ENCODE peak calls at places on chromosomes 11 and 22, in eight cellular contexts. One of them, this sample, is unnamed. For H3K9me3, the result is how much of the 10 kb centered on the place peaks cover.

GRCh38 chr11:111982019-111982464 is 43.2 kb upstream of the DLAT start:
- DNase-seq in upper lobe of right lung: peak
- DNase-seq in mucosa of descending colon: peak
- DNase-seq in Peyer's patch: peak
- DNase-seq in AG04450: no peak
- DNase-seq in HepG2: peak
- DNase-seq in NT2/D1: peak
- DNase-seq in neural progenitor cell: peak
- DNase-seq in this sample: no peak

GRCh38 chr22:31615481-31615840 is 46.6 kb downstream of the PISD start:
- DNase-seq in upper lobe of right lung: no peak
- DNase-seq in mucosa of descending colon: no peak
- DNase-seq in Peyer's patch: no peak
- DNase-seq in AG04450: no peak
- DNase-seq in HepG2: no peak
- DNase-seq in NT2/D1: no peak
- DNase-seq in neural progenitor cell: no peak
- DNase-seq in this sample: no peak

GRCh38 chr11:1194977-1195689 is 27.7 kb upstream of the MUC5B start:
- DNase-seq in upper lobe of right lung: peak
- DNase-seq in mucosa of descending colon: peak
- DNase-seq in Peyer's patch: no peak
- DNase-seq in AG04450: no peak
- DNase-seq in HepG2: no peak
- DNase-seq in NT2/D1: no peak
- DNase-seq in neural progenitor cell: no peak
- DNase-seq in this sample: peak

GRCh38 chr22:19825904-19826618 is 28.6 kb downstream of the GNB1L start:
- DNase-seq in upper lobe of right lung: no peak
- DNase-seq in mucosa of descending colon: no peak
- DNase-seq in Peyer's patch: no peak
- DNase-seq in AG04450: no peak
- DNase-seq in HepG2: no peak
- DNase-seq in NT2/D1: no peak
- DNase-seq in neural progenitor cell: no peak
- DNase-seq in this sample: no peak

GRCh38 chr22:34761111-34761510 is 304.8 kb upstream of the ISX start:
- DNase-seq in upper lobe of right lung: no peak
- DNase-seq in mucosa of descending colon: no peak
- DNase-seq in Peyer's patch: no peak
- DNase-seq in AG04450: no peak
- DNase-seq in HepG2: peak
- DNase-seq in NT2/D1: no peak
- DNase-seq in neural progenitor cell: no peak
- DNase-seq in this sample: no peak

GRCh38 chr22:17369553-17370035 is 334 bp downstream of the CECR2 start:
- DNase-seq in upper lobe of right lung: peak
- DNase-seq in mucosa of descending colon: peak
- DNase-seq in Peyer's patch: no peak
- DNase-seq in AG04450: no peak
- DNase-seq in HepG2: no peak
- DNase-seq in NT2/D1: no peak
- DNase-seq in neural progenitor cell: peak
- DNase-seq in this sample: no peak

GRCh38 chr11:22197139-22197893 is 4.4 kb downstream of the ANO5 start:
- DNase-seq in upper lobe of right lung: no peak
- DNase-seq in mucosa of descending colon: no peak
- DNase-seq in Peyer's patch: no peak
- DNase-seq in AG04450: no peak
- DNase-seq in HepG2: no peak
- DNase-seq in NT2/D1: no peak
- DNase-seq in neural progenitor cell: no peak
- DNase-seq in this sample: no peak

GRCh38 chr11:45919276-45919675 is 1.6 kb upstream of the PEX16 start:
- DNase-seq in upper lobe of right lung: peak
- DNase-seq in mucosa of descending colon: peak
- DNase-seq in Peyer's patch: no peak
- DNase-seq in AG04450: no peak
- DNase-seq in HepG2: no peak
- DNase-seq in NT2/D1: no peak
- DNase-seq in neural progenitor cell: no peak
- DNase-seq in this sample: no peak

GRCh38 chr11:86037743-86038142 is 31.1 kb downstream of the PICALM start:
- DNase-seq in upper lobe of right lung: no peak
- DNase-seq in mucosa of descending colon: no peak
- DNase-seq in Peyer's patch: no peak
- DNase-seq in AG04450: no peak
- DNase-seq in HepG2: no peak
- DNase-seq in NT2/D1: no peak
- DNase-seq in neural progenitor cell: no peak
- DNase-seq in this sample: no peak

GRCh38 chr22:17997456-17997855 is 26.9 kb downstream of the MICAL3 start:
- DNase-seq in upper lobe of right lung: no peak
- DNase-seq in mucosa of descending colon: no peak
- DNase-seq in Peyer's patch: no peak
- DNase-seq in AG04450: no peak
- DNase-seq in HepG2: no peak
- DNase-seq in NT2/D1: no peak
- DNase-seq in neural progenitor cell: no peak
- DNase-seq in this sample: no peak

GRCh38 chr11:42770444-42771065 is 541.2 kb upstream of the API5 start:
- DNase-seq in upper lobe of right lung: no peak
- DNase-seq in mucosa of descending colon: no peak
- DNase-seq in Peyer's patch: no peak
- DNase-seq in AG04450: no peak
- DNase-seq in HepG2: peak
- DNase-seq in NT2/D1: peak
- DNase-seq in neural progenitor cell: peak
- DNase-seq in this sample: no peak

GRCh38 chr22:48837341-48837935 is 990.2 kb downstream of the BRD1 start:
- DNase-seq in upper lobe of right lung: peak
- DNase-seq in mucosa of descending colon: no peak
- DNase-seq in Peyer's patch: no peak
- DNase-seq in AG04450: no peak
- DNase-seq in HepG2: no peak
- DNase-seq in NT2/D1: no peak
- DNase-seq in neural progenitor cell: no peak
- DNase-seq in this sample: no peak
- H3K9me3 ChIP-seq in upper lobe of right lung: under half
- H3K9me3 ChIP-seq in mucosa of descending colon: under half
- H3K9me3 ChIP-seq in Peyer's patch: under half
- H3K9me3 ChIP-seq in AG04450: half or more
- H3K9me3 ChIP-seq in HepG2: under half
- H3K9me3 ChIP-seq in NT2/D1: under half
- H3K9me3 ChIP-seq in neural progenitor cell: under half
- H3K9me3 ChIP-seq in this sample: under half

GRCh38 chr11:2641623-2642022 is 58.2 kb downstream of the KCNQ1OT1 start:
- DNase-seq in upper lobe of right lung: no peak
- DNase-seq in mucosa of descending colon: no peak
- DNase-seq in Peyer's patch: no peak
- DNase-seq in AG04450: no peak
- DNase-seq in HepG2: no peak
- DNase-seq in NT2/D1: no peak
- DNase-seq in neural progenitor cell: no peak
- DNase-seq in this sample: no peak
- H3K9me3 ChIP-seq in upper lobe of right lung: under half
- H3K9me3 ChIP-seq in mucosa of descending colon: half or more
- H3K9me3 ChIP-seq in Peyer's patch: under half
- H3K9me3 ChIP-seq in AG04450: under half
- H3K9me3 ChIP-seq in HepG2: half or more
- H3K9me3 ChIP-seq in NT2/D1: half or more
- H3K9me3 ChIP-seq in neural progenitor cell: under half
- H3K9me3 ChIP-seq in this sample: under half

DNA sequence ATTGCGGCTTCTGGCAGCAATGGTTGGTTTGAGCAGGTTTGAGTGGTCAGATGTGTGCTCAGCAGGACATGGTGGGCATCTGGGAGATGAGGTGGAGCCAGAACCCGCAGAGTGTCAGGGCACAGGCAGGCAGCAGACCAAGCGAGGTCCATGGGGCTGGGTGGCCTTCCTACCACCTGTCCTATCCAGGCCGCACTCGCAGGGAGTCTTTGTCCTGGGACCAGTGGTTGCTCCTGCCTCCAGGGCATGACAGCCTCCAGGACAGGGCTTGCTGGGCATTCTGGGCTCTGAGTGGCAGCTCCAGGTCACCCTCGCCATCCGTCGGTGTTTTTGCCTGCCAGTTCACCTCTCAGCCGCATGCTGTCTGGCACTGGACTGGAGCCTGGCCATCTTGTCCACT is 919.3 kb downstream of the TBC1D22A start:
- DNase-seq in upper lobe of right lung: no peak
- DNase-seq in mucosa of descending colon: no peak
- DNase-seq in Peyer's patch: no peak
- DNase-seq in AG04450: no peak
- DNase-seq in HepG2: no peak
- DNase-seq in NT2/D1: no peak
- DNase-seq in neural progenitor cell: no peak
- DNase-seq in this sample: no peak
- H3K9me3 ChIP-seq in upper lobe of right lung: under half
- H3K9me3 ChIP-seq in mucosa of descending colon: under half
- H3K9me3 ChIP-seq in Peyer's patch: under half
- H3K9me3 ChIP-seq in AG04450: half or more
- H3K9me3 ChIP-seq in HepG2: under half
- H3K9me3 ChIP-seq in NT2/D1: under half
- H3K9me3 ChIP-seq in neural progenitor cell: under half
- H3K9me3 ChIP-seq in this sample: under half

DNA sequence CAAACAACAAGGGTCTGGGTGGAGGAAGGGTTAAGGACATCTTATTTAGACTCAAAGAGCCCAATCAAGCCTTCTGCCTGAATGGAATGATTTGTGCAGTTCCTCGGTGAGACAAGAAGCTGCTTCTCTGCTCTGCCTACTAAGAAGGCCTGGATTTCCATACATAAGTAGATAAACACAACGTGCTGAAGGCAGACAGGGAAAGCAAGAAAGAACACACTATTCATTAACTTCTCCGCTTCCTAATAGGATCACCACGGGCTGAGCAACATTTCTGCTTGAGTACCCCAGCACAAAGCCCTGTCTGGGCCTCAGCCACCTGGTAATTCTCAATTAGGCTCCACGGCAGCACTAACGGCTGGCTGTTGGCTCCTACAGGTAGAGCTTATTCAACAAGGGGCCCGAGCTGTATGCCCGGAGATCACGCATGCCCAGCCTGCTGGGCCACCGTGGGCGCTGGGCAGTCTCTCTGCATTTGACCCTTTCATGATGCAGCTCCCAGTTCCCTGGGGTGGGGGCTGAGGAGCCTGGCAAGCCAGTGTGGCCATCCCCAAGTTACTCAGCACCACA is 1156.6 kb downstream of the TBC1D22A start:
- DNase-seq in upper lobe of right lung: no peak
- DNase-seq in mucosa of descending colon: no peak
- DNase-seq in Peyer's patch: no peak
- DNase-seq in AG04450: no peak
- DNase-seq in HepG2: no peak
- DNase-seq in NT2/D1: no peak
- DNase-seq in neural progenitor cell: peak
- DNase-seq in this sample: no peak
- H3K9me3 ChIP-seq in upper lobe of right lung: under half
- H3K9me3 ChIP-seq in mucosa of descending colon: under half
- H3K9me3 ChIP-seq in Peyer's patch: under half
- H3K9me3 ChIP-seq in AG04450: half or more
- H3K9me3 ChIP-seq in HepG2: under half
- H3K9me3 ChIP-seq in NT2/D1: under half
- H3K9me3 ChIP-seq in neural progenitor cell: under half
- H3K9me3 ChIP-seq in this sample: under half

DNA sequence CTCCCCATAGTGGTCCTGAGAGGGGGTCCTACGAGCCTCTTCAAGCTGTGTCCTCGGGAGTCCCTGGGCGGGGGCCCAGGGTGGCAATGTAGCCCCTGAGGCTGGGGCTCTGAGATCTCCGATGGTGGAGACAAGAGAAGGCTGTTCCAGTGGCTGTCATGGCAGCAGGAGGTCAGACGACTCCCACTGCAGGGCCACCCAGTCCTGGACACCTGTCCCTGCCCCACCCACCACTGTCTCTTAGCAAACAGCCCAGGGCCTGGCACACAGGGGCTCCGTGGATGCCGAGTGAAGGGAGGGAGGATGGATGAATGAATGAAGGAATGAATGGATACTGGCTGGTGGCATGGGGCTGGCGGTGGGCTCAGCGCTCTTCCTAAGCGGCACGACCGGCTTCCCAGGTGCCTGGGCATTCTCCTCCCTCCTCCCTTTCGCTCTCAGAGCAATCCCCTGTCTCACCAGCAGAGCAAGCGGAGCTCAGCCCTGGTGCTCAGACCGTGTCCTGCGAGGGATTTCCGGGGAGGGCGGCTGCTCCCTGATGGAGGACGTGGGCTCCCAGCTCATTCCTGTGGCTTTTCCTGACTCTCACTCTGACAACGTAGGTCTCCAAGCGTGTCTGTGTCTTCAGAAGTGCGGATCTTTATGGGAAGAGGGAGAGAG is 1272.7 kb downstream of the BRD1 start:
- DNase-seq in upper lobe of right lung: no peak
- DNase-seq in mucosa of descending colon: no peak
- DNase-seq in Peyer's patch: no peak
- DNase-seq in AG04450: no peak
- DNase-seq in HepG2: no peak
- DNase-seq in NT2/D1: no peak
- DNase-seq in neural progenitor cell: peak
- DNase-seq in this sample: no peak
- H3K9me3 ChIP-seq in upper lobe of right lung: under half
- H3K9me3 ChIP-seq in mucosa of descending colon: under half
- H3K9me3 ChIP-seq in Peyer's patch: under half
- H3K9me3 ChIP-seq in AG04450: half or more
- H3K9me3 ChIP-seq in HepG2: under half
- H3K9me3 ChIP-seq in NT2/D1: under half
- H3K9me3 ChIP-seq in neural progenitor cell: under half
- H3K9me3 ChIP-seq in this sample: under half

DNA sequence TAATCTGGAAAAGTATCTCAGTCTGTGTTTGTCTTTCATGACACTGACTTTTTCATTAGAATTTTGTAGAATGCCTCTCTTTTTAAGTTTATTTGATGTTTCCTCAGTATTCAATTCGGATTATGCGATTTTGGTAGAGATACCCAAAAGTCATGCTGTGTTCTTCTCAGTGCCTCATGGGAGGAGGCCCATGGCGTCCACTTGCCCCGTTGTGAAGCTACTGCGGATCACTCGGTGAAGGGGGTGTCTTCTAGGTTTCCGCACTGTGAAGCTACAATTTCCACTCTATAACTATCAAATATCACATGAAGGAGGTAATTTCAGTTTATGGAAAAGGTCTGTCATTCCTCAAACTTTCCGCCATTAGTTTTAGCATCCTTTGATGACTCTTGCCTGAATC is 794.0 kb downstream of the TBC1D22A start:
- DNase-seq in upper lobe of right lung: no peak
- DNase-seq in mucosa of descending colon: no peak
- DNase-seq in Peyer's patch: no peak
- DNase-seq in AG04450: no peak
- DNase-seq in HepG2: no peak
- DNase-seq in NT2/D1: no peak
- DNase-seq in neural progenitor cell: no peak
- DNase-seq in this sample: no peak
- H3K9me3 ChIP-seq in upper lobe of right lung: under half
- H3K9me3 ChIP-seq in mucosa of descending colon: under half
- H3K9me3 ChIP-seq in Peyer's patch: under half
- H3K9me3 ChIP-seq in AG04450: under half
- H3K9me3 ChIP-seq in HepG2: under half
- H3K9me3 ChIP-seq in NT2/D1: under half
- H3K9me3 ChIP-seq in neural progenitor cell: under half
- H3K9me3 ChIP-seq in this sample: under half

This sample was measured in T-helper 17 cell.